ENCODE peak calls at places on chromosomes 5 and 9, in five cellular contexts. D, C, G, Y and K are unnamed samples.

GRCh38 chr9:88808019-88808656 is 183.1 kb upstream of the S1PR3 start:
- DNase-seq in D (no peak), C (no peak), G (no peak), Y (no peak), K (no peak)

GRCh38 chr5:123089572-123089970 is 530 bp downstream of the PRDM6 start:
- DNase-seq in D (no peak), C (peak; percentile 82), G (no peak), Y (no peak), K (no peak)

GRCh38 chr9:96100385-96100978 is 201.5 kb downstream of the HSD17B3 start:
- DNase-seq in D (no peak), C (no peak), G (no peak), Y (peak; percentile 54), K (no peak)

GRCh38 chr9:83355024-83355444 is 183.2 kb downstream of the FRMD3 start:
- DNase-seq in D (no peak), C (no peak), G (no peak), Y (no peak), K (no peak)

GRCh38 chr5:93018461-93018860 is 562.6 kb downstream of the NR2F1-AS1 start:
- DNase-seq in D (no peak), C (no peak), G (no peak), Y (peak; percentile 27), K (no peak)

GRCh38 chr9:36623280-36623679 is 50.6 kb downstream of the MELK start:
- DNase-seq in D (no peak), C (no peak), G (no peak), Y (no peak), K (no peak)

GRCh38 chr5:171188016-171188415 is 121.0 kb upstream of the TLX3 start:
- DNase-seq in D (no peak), C (no peak), G (no peak), Y (peak; percentile 14), K (no peak)

GRCh38 chr5:40853632-40854192 is 12.5 kb downstream of the CARD6 start:
- DNase-seq in D (no peak), C (no peak), G (no peak), Y (no peak), K (no peak)